ENCODE peak calls at places on chromosome 14, in six cellular contexts. B is suprapubic skin, C is IMR-90, G is Peyer's patch, Y is adrenal gland, E is stomach. X is an unnamed sample.

GRCh38 chr14:103141117-103141796 is 18.0 kb downstream of the TNFAIP2 start:
- DNase-seq in B (no peak), C (peak; percentile 38), G (peak; percentile 48), Y (peak; percentile 62), E (peak; percentile 71), X (peak; percentile 32)

GRCh38 chr14:79405511-79405910 is 805.8 kb downstream of the DIO2 start:
- DNase-seq in B (no peak), C (no peak), G (no peak), Y (no peak), E (no peak), X (no peak)

GRCh38 chr14:56273151-56273550 is 154.9 kb downstream of the PELI2 start:
- DNase-seq in B (no peak), C (peak; percentile 59), G (no peak), Y (peak; percentile 33), E (no peak), X (no peak)

GRCh38 chr14:89041245-89041585 is 216.8 kb downstream of the TTC8 start:
- DNase-seq in B (no peak), C (no peak), G (peak; percentile 87), Y (peak; percentile 22), E (peak; percentile 74), X (no peak)

GRCh38 chr14:46985529-46986137 is 334.1 kb upstream of the RPL10L start:
- DNase-seq in B (no peak), C (no peak), G (no peak), Y (no peak), E (no peak), X (no peak)

GRCh38 chr14:90518075-90518940 is 121.5 kb downstream of the CALM1 start:
- DNase-seq in B (no peak), C (no peak), G (peak; percentile 57), Y (no peak), E (peak; percentile 46), X (no peak)

GRCh38 chr14:42855159-42855558 is 1248.5 kb downstream of the LRFN5 start:
- DNase-seq in B (no peak), C (peak; percentile 2), G (no peak), Y (no peak), E (no peak), X (no peak)

GRCh38 chr14:20455355-20456300 is 602 bp downstream of the APEX1 start:
- DNase-seq in B (peak; percentile 78), C (peak; percentile 89), G (no peak), Y (peak; percentile 87), E (peak; percentile 27), X (no peak)

GRCh38 chr14:77148510-77149231 is 7.1 kb upstream of the ZDHHC22 start:
- DNase-seq in B (no peak), C (no peak), G (no peak), Y (no peak), E (no peak), X (no peak)

GRCh38 chr14:101360045-101360931 is 201.0 kb upstream of the DIO3 start:
- DNase-seq in B (peak; percentile 82), C (no peak), G (no peak), Y (no peak), E (no peak), X (peak; percentile 66)

GRCh38 chr14:99183311-99183710 is 88.7 kb downstream of the BCL11B start:
- DNase-seq in B (no peak), C (no peak), G (no peak), Y (no peak), E (no peak), X (no peak)

GRCh38 chr14:55446127-55446736 is 5.8 kb upstream of the TBPL2 start:
- DNase-seq in B (no peak), C (peak; percentile 86), G (no peak), Y (peak; percentile 82), E (peak; percentile 53), X (peak; percentile 40)

GRCh38 chr14:100708349-100709217 is 18.1 kb upstream of the DLK1 start:
- DNase-seq in B (no peak), C (peak; percentile 22), G (peak; percentile 67), Y (peak; percentile 93), E (peak; percentile 54), X (peak; percentile 95)

GRCh38 chr14:100731011-100731670 is 4.4 kb downstream of the DLK1 start:
- DNase-seq in B (no peak), C (no peak), G (peak; percentile 2), Y (no peak), E (no peak), X (peak; percentile 1)

GRCh38 chr14:72528059-72528950 is 365.6 kb downstream of the DPF3 start:
- DNase-seq in B (no peak), C (peak; percentile 67), G (no peak), Y (no peak), E (no peak), X (no peak)
- TF ChIP-seq POLR2A in B (no peak), C (no peak), G (no peak), Y (no peak), E (no peak), X (no peak)

DNA sequence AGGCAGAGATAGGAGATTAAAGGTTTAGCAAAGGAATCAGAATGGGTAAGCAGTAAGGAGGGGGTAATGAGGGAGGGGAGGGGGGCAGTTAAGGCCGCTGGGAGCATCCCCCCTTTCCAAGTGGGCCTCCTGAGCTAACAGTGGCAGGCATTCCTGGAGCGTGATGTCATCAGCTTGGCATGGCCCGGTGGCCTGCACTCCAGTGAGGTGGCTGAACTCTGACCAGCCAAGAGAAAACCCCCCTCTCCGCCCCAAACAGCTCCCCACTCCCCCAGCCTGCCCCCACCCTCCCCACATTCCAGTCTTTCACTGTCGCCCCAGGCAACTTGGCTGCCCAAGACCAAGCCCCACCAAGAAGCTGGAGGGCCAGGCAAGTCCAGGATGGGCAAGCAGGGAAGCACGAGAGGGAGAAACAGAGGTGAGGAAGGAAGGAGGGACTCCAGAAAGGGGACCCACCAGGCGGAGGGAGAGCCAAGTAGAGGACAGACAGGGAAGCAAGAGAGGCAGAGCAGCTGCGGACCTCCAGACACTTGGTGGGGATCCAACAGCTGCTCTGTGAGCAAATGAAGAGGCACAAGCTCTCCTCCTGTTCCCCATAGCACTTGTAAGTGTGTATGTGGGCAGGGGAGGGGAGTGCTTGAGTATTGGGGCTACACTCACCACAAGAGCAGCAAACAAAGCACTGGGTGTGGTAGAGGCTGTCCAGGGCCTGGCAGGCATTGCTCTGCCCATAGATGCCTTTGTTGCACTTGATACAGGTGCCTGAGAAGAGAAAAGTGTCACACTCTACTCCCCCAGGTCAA is 4.5 kb downstream of the AJUBA start:
- DNase-seq in B (peak; percentile 63), C (peak; percentile 67), G (peak; percentile 62), Y (peak; percentile 72), E (peak; percentile 69), X (peak; percentile 76)
- H3K4me3 ChIP-seq in B (no peak overlapping the region), C (peak overlapping the region; percentile 7), G (no peak overlapping the region), Y (no peak overlapping the region), E (no peak overlapping the region), X (no peak overlapping the region)

GRCh38 chr14:53949201-53949600 is 7.4 kb downstream of the BMP4 start:
- DNase-seq in B (no peak), C (no peak), G (no peak), Y (no peak), E (no peak), X (no peak)
- TF ChIP-seq POLR2A in B (no peak), C (no peak), G (no peak), Y (no peak), E (no peak), X (no peak)

GRCh38 chr14:67487937-67488893 is at the start of gene TMEM229B:
- DNase-seq in B (no peak), C (no peak), G (peak; percentile 80), Y (peak; percentile 27), E (peak; percentile 66), X (peak; percentile 39)
- H3K4me3 ChIP-seq in B (peak within 1 kb of the TSS; percentile 20), C (no peak within 1 kb of the TSS), G (peak within 1 kb of the TSS; percentile 40), Y (peak within 1 kb of the TSS; percentile 53), E (peak within 1 kb of the TSS; percentile 28), X (peak within 1 kb of the TSS; percentile 23)

GRCh38 chr14:95505030-95505589 is 11.3 kb downstream of the SYNE3 start:
- DNase-seq in B (no peak), C (no peak), G (no peak), Y (no peak), E (no peak), X (no peak)

GRCh38 chr14:95507701-95508103 is 8.7 kb downstream of the SYNE3 start:
- DNase-seq in B (peak; percentile 80), C (peak; percentile 75), G (no peak), Y (peak; percentile 73), E (peak; percentile 51), X (no peak)

GRCh38 chr14:95509512-95509911 is 6.9 kb downstream of the SYNE3 start:
- DNase-seq in B (no peak), C (no peak), G (no peak), Y (peak; percentile 14), E (no peak), X (no peak)

GRCh38 chr14:95508377-95508776 is 8.1 kb downstream of the SYNE3 start:
- DNase-seq in B (peak; percentile 44), C (no peak), G (no peak), Y (peak; percentile 6), E (no peak), X (no peak)

GRCh38 chr14:95507174-95507573 is 9.3 kb downstream of the SYNE3 start:
- DNase-seq in B (peak; percentile 89), C (peak; percentile 94), G (no peak), Y (peak; percentile 93), E (peak; percentile 67), X (peak; percentile 75)
- TF ChIP-seq POLR2A in B (no peak), C (no peak), G (no peak), Y (no peak), E (no peak), X (no peak)

GRCh38 chr14:50001146-50001998 is 108.5 kb downstream of the ARF6 start:
- DNase-seq in B (peak; percentile 84), C (peak; percentile 70), G (peak; percentile 87), Y (no peak), E (peak; percentile 75), X (no peak)
- H3K4me3 ChIP-seq in B (peak overlapping the region; percentile 25), C (no peak overlapping the region), G (peak overlapping the region; percentile 28), Y (no peak overlapping the region), E (no peak overlapping the region), X (no peak overlapping the region)